ENCODE peak calls at places on chromosomes 1 and 21, in six cellular contexts. S, X, R, Q, H and L are unnamed samples.

GRCh38 chr1:31790140-31790539 is 25.7 kb downstream of the SPOCD1 start:
- DNase-seq in S (no peak), X (no peak), R (no peak), Q (no peak), H (no peak), L (no peak)

GRCh38 chr1:222616535-222616934 is 1.4 kb upstream of the MIA3 start:
- DNase-seq in S (no peak), X (no peak), R (no peak), Q (no peak), H (peak), L (peak)

GRCh38 chr1:95002657-95003432 is 69.9 kb downstream of the ALG14 start:
- DNase-seq in S (no peak), X (no peak), R (no peak), Q (no peak), H (peak), L (peak)

GRCh38 chr1:159924791-159925712 is at the start of gene TAGLN2:
- DNase-seq in S (peak), X (peak), R (peak), Q (peak), H (peak), L (peak)

GRCh38 chr1:226495716-226496115 is 52.8 kb upstream of the STUM start:
- DNase-seq in S (no peak), X (no peak), R (no peak), Q (no peak), H (no peak), L (no peak)

GRCh38 chr1:117534995-117535467 is 70.8 kb upstream of the TENT5C start:
- DNase-seq in S (peak), X (no peak), R (no peak), Q (no peak), H (peak), L (peak)

GRCh38 chr1:156897078-156897825 is 3.7 kb downstream of the PEAR1 start:
- DNase-seq in S (no peak), X (no peak), R (no peak), Q (no peak), H (peak), L (peak)

GRCh38 chr21:41506526-41507520 is 1.1 kb downstream of the TMPRSS2 start:
- DNase-seq in S (peak), X (no peak), R (no peak), Q (no peak), H (no peak), L (no peak)

GRCh38 chr1:45272943-45273342 is 53.8 kb upstream of the HPDL start:
- DNase-seq in S (no peak), X (no peak), R (no peak), Q (no peak), H (peak), L (peak)

GRCh38 chr1:218931331-218931730 is 242.3 kb upstream of the LYPLAL1 start:
- DNase-seq in S (no peak), X (no peak), R (no peak), Q (no peak), H (no peak), L (no peak)

GRCh38 chr1:226325178-226325577 is 16.2 kb upstream of the LIN9 start:
- DNase-seq in S (no peak), X (no peak), R (no peak), Q (no peak), H (no peak), L (no peak)

GRCh38 chr21:29232601-29233541 is 65.9 kb upstream of the BACH1 start:
- DNase-seq in S (no peak), X (no peak), R (no peak), Q (no peak), H (peak), L (no peak)

GRCh38 chr1:78142731-78143130 is 97.0 kb downstream of the GIPC2 start:
- DNase-seq in S (no peak), X (no peak), R (no peak), Q (no peak), H (no peak), L (no peak)

GRCh38 chr1:235953801-235954200 is 87.1 kb upstream of the LYST start:
- DNase-seq in S (no peak), X (no peak), R (no peak), Q (no peak), H (peak), L (peak)

GRCh38 chr1:40270152-40270834 is 12.3 kb downstream of the ZMPSTE24 start:
- DNase-seq in S (no peak), X (no peak), R (no peak), Q (no peak), H (peak), L (no peak)

GRCh38 chr1:197924516-197925123 is 7.4 kb downstream of the LHX9 start:
- DNase-seq in S (peak), X (no peak), R (no peak), Q (no peak), H (peak), L (peak)

GRCh38 chr1:59443355-59443754 is 146.5 kb downstream of the FGGY start:
- DNase-seq in S (no peak), X (no peak), R (no peak), Q (no peak), H (peak), L (no peak)

GRCh38 chr1:1758692-1759455 is 19.4 kb downstream of the NADK start:
- DNase-seq in S (no peak), X (no peak), R (no peak), Q (peak), H (no peak), L (no peak)

GRCh38 chr1:7339953-7340352 is 431.1 kb upstream of the VAMP3 start:
- DNase-seq in S (no peak), X (no peak), R (no peak), Q (no peak), H (peak), L (no peak)

GRCh38 chr21:46056450-46056903 is 41.4 kb upstream of the COL6A2 start:
- DNase-seq in S (no peak), X (no peak), R (peak), Q (peak), H (peak), L (peak)

GRCh38 chr1:88943221-88943620 is 49.2 kb downstream of the KYAT3 start:
- DNase-seq in S (no peak), X (no peak), R (no peak), Q (no peak), H (peak), L (no peak)

GRCh38 chr1:168674252-168674651 is 54.8 kb downstream of the DPT start:
- DNase-seq in S (no peak), X (no peak), R (no peak), Q (no peak), H (no peak), L (no peak)

GRCh38 chr1:96521994-96522760 is 199.4 kb upstream of the PTBP2 start:
- DNase-seq in S (no peak), X (no peak), R (no peak), Q (no peak), H (peak), L (no peak)

GRCh38 chr1:168876830-168877229 is 147.8 kb upstream of the DPT start:
- DNase-seq in S (no peak), X (no peak), R (no peak), Q (no peak), H (no peak), L (no peak)

GRCh38 chr1:179217943-179218507 is 11.5 kb downstream of the ABL2 start:
- DNase-seq in S (no peak), X (no peak), R (no peak), Q (no peak), H (peak), L (no peak)

GRCh38 chr1:3668585-3669300 is 16.4 kb downstream of the TP73 start:
- DNase-seq in S (no peak), X (no peak), R (no peak), Q (peak), H (no peak), L (no peak)

GRCh38 chr1:201137579-201138310 is 10.8 kb upstream of the ASCL5 start:
- DNase-seq in S (no peak), X (no peak), R (no peak), Q (peak), H (peak), L (peak)

GRCh38 chr1:29901618-29902017 is 665.3 kb downstream of the PTPRU start:
- DNase-seq in S (peak), X (no peak), R (no peak), Q (no peak), H (no peak), L (no peak)

GRCh38 chr1:55519937-55520683 is 304.9 kb upstream of the USP24 start:
- DNase-seq in S (no peak), X (no peak), R (no peak), Q (no peak), H (peak), L (no peak)

GRCh38 chr1:44016875-44017400 is 14.3 kb downstream of the SLC6A9 start:
- DNase-seq in S (peak), X (no peak), R (no peak), Q (no peak), H (no peak), L (no peak)

GRCh38 chr21:34198232-34199120 is 125.1 kb downstream of the MRPS6 start:
- DNase-seq in S (no peak), X (no peak), R (no peak), Q (no peak), H (no peak), L (no peak)

GRCh38 chr1:13916530-13916929 is 216.5 kb downstream of the PRDM2 start:
- DNase-seq in S (no peak), X (no peak), R (no peak), Q (no peak), H (no peak), L (no peak)

GRCh38 chr1:56157477-56157876 is 421.9 kb downstream of the PLPP3 start:
- DNase-seq in S (no peak), X (no peak), R (no peak), Q (no peak), H (no peak), L (peak)

GRCh38 chr1:15885701-15886612 is 38.5 kb downstream of the SPEN start:
- DNase-seq in S (peak), X (peak), R (peak), Q (peak), H (peak), L (peak)

GRCh38 chr1:60958001-60958400 is 124.4 kb upstream of the NFIA start:
- DNase-seq in S (no peak), X (no peak), R (no peak), Q (no peak), H (no peak), L (no peak)

GRCh38 chr1:245810789-245811337 is 656.1 kb downstream of the KIF26B start:
- DNase-seq in S (no peak), X (no peak), R (no peak), Q (no peak), H (no peak), L (no peak)

GRCh38 chr1:154962238-154962678 is 676 bp upstream of the PYGO2 start:
- DNase-seq in S (peak), X (no peak), R (no peak), Q (no peak), H (peak), L (no peak)

GRCh38 chr1:226649244-226649643 is 89.8 kb downstream of the ITPKB start:
- DNase-seq in S (no peak), X (no peak), R (no peak), Q (no peak), H (no peak), L (no peak)

GRCh38 chr1:202200112-202200548 is 6.5 kb downstream of the LGR6 start:
- DNase-seq in S (no peak), X (no peak), R (no peak), Q (no peak), H (peak), L (no peak)

GRCh38 chr21:23021481-23021880 is 2023.3 kb downstream of the NCAM2 start:
- DNase-seq in S (no peak), X (no peak), R (no peak), Q (peak), H (no peak), L (no peak)

GRCh38 chr21:23014021-23014420 is 2015.8 kb downstream of the NCAM2 start:
- DNase-seq in S (no peak), X (no peak), R (no peak), Q (no peak), H (no peak), L (no peak)

GRCh38 chr21:23017989-23018388 is 2019.8 kb downstream of the NCAM2 start:
- DNase-seq in S (no peak), X (no peak), R (no peak), Q (no peak), H (no peak), L (no peak)

GRCh38 chr21:23020969-23021368 is 2022.8 kb downstream of the NCAM2 start:
- DNase-seq in S (no peak), X (no peak), R (no peak), Q (no peak), H (no peak), L (no peak)

GRCh38 chr21:23016617-23017016 is 2018.4 kb downstream of the NCAM2 start:
- DNase-seq in S (peak), X (no peak), R (no peak), Q (no peak), H (no peak), L (no peak)
- TF ChIP-seq CTCF in S (peak), X (no peak), R (no peak), Q (no peak), H (no peak), L (no peak)

GRCh38 chr21:20306836-20307235 is 691.4 kb upstream of the NCAM2 start:
- DNase-seq in S (no peak), X (no peak), R (no peak), Q (no peak), H (no peak), L (no peak)

GRCh38 chr21:20302084-20302483 is 696.1 kb upstream of the NCAM2 start:
- DNase-seq in S (no peak), X (no peak), R (no peak), Q (no peak), H (no peak), L (no peak)

DNA sequence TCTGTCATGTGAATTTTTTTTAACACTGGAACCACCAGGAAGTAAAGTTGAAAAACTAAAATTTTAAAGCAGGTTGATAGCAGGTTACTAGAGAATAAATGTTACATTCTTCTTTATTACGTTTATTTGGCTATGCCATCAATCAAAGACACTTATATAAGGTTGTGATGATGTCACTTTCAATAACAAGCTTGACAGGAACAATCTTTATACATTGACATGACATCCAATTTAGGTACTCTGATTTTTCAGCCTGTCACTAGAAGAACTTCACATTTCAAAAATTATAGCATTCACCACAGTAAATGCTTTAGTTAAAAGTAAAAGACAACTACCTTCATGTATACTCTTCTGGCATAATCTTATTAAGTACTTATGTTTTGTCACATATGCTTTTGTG is 696.8 kb upstream of the NCAM2 start:
- DNase-seq in S (no peak), X (no peak), R (no peak), Q (no peak), H (no peak), L (no peak)
- TF ChIP-seq CTCF in S (no peak), X (no peak), R (no peak), Q (no peak), H (no peak), L (no peak)

GRCh38 chr1:46691997-46692790 is 20.5 kb downstream of the TEX38 start:
- DNase-seq in S (no peak), X (no peak), R (no peak), Q (peak), H (peak), L (no peak)
- TF ChIP-seq CTCF in S (peak), X (no peak), R (no peak), Q (no peak), H (peak), L (peak)

GRCh38 chr1:112700290-112701226 is 6.4 kb downstream of the RHOC start:
- DNase-seq in S (no peak), X (peak), R (peak), Q (peak), H (peak), L (peak)
- TF ChIP-seq CTCF in S (no peak), X (no peak), R (no peak), Q (peak), H (no peak), L (no peak)

GRCh38 chr1:110262296-110262695 is 52.2 kb downstream of the KCNC4 start:
- DNase-seq in S (no peak), X (no peak), R (no peak), Q (no peak), H (no peak), L (no peak)

GRCh38 chr1:110260194-110260593 is 50.1 kb downstream of the KCNC4 start:
- DNase-seq in S (no peak), X (no peak), R (no peak), Q (no peak), H (no peak), L (no peak)

GRCh38 chr1:110264430-110264829 is 54.3 kb downstream of the KCNC4 start:
- DNase-seq in S (no peak), X (no peak), R (no peak), Q (no peak), H (no peak), L (no peak)

GRCh38 chr1:110265186-110265585 is 55.1 kb downstream of the KCNC4 start:
- DNase-seq in S (no peak), X (no peak), R (no peak), Q (no peak), H (no peak), L (no peak)

GRCh38 chr1:110262846-110263631 is 52.9 kb downstream of the KCNC4 start:
- DNase-seq in S (no peak), X (no peak), R (no peak), Q (no peak), H (no peak), L (no peak)
- TF ChIP-seq CTCF in S (no peak), X (no peak), R (no peak), Q (no peak), H (no peak), L (no peak)

GRCh38 chr1:25026757-25027450 is 96.8 kb upstream of the RUNX3 start:
- DNase-seq in S (no peak), X (no peak), R (no peak), Q (no peak), H (peak), L (no peak)

GRCh38 chr1:25028910-25029599 is 99.0 kb upstream of the RUNX3 start:
- DNase-seq in S (no peak), X (no peak), R (no peak), Q (no peak), H (no peak), L (no peak)

GRCh38 chr1:25028587-25028909 is 98.5 kb upstream of the RUNX3 start:
- DNase-seq in S (no peak), X (no peak), R (no peak), Q (no peak), H (no peak), L (no peak)

GRCh38 chr1:25026304-25026703 is 96.2 kb upstream of the RUNX3 start:
- DNase-seq in S (no peak), X (no peak), R (no peak), Q (no peak), H (no peak), L (no peak)

DNA sequence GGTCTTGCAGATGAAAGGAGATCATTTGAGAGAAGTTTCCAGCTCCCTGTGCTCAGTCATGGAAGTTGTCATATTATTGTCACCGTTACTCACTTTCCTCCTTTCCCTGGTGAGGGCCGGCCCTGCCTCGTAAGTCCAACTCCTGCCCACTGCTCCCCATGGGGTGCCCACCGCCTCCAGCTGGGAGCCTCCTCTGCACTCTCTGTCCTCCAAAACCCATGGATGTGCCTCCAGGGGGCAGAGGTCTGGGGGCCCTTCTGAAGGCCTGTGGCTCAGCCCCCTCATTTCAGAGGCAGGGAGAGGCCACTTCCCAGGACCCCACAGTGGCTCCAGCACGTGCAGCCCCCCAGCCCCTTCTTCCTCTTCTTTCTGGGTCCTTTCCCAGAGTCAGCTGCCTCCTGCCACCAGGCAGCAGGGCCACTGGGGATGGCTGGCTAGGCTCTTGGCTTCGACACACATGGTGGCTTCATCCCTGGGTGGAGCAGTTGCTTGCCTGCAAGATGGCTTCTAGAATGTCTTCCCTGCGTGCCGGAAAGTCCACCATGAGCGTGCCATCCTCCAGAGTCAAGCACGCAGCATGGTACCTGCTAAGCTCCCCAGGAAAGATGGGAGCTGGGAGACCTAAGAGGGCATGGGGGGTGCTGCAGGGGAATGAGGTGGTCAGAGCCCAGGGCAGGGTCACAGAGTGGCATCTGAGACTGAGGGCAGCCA is 98.0 kb upstream of the RUNX3 start:
- DNase-seq in S (no peak), X (no peak), R (no peak), Q (no peak), H (no peak), L (no peak)
- TF ChIP-seq CTCF in S (no peak), X (no peak), R (no peak), Q (no peak), H (no peak), L (no peak)

GRCh38 chr1:228163776-228164534 is 1.6 kb upstream of the IBA57 start:
- DNase-seq in S (no peak), X (no peak), R (no peak), Q (no peak), H (no peak), L (no peak)
- TF ChIP-seq CTCF in S (no peak), X (no peak), R (no peak), Q (no peak), H (no peak), L (no peak)

DNA sequence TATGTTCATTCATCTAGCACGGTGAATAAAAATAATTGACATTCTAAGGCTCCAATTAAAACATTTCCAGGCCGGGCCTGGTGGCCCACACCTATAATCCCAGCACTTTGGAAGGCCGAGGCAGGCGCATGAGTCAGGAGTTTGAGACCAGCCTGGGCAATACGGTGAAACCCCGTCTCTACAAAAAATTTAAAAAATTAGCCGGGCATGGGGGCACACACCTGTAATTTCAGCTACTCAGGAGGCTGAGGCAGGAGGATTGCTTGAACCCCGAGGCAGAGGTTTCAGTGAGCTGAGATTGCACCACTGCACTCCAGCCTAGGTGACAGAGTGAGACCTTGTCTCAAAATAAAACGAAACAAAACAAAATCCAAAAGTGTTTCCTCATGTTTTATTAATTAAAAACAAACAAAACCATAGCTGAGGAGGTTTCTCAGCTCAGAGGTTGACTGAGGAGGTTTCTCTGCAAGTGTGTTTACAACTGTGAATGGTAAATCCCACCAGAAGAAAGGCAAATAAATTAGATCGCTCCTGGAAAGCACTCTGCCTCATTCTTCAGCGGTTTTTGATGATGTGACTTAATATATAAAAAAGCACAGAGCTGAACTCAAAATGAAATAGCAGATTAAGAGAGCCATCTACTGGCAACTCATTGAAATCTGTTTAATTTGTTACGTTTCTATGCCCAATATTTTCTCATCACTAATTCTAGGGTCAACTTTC is 37.7 kb upstream of the ATG4C start:
- DNase-seq in S (peak), X (no peak), R (no peak), Q (no peak), H (peak), L (peak)
- TF ChIP-seq CTCF in S (peak), X (peak), R (peak), Q (peak), H (peak), L (peak)